ENCODE peak calls at places on chromosomes 4 and X, in four cellular contexts. Q is breast epithelium, G is IMR-90, S is H9. W is an unnamed sample.
A peak's percentile ranks its signal among the peaks of the same experiment; 100 is the strongest.

GRCh38 chr4:12586607-12587006 is 897.5 kb downstream of the RAB28 start:
- DNase-seq in G (no peak), Q (no peak), S (no peak), W (no peak)

GRCh38 chr4:181656748-181657147 is 586.5 kb upstream of the TENM3 start:
- DNase-seq in S (no peak), G (no peak), Q (no peak), W (no peak)

GRCh38 chr4:107721436-107722090 is 1.5 kb upstream of the PAPSS1 start:
- DNase-seq in Q (no peak), G (no peak), S (peak; percentile 75), W (peak; percentile 83)

GRCh38 chrX:48540015-48540350 is 469 bp downstream of the TBC1D25 start:
- DNase-seq in Q (peak; percentile 35), S (no peak), G (peak; percentile 14), W (no peak)

GRCh38 chrX:96752776-96753175 is 68.1 kb downstream of the DIAPH2 start:
- DNase-seq in G (no peak), Q (no peak), S (no peak), W (no peak)

GRCh38 chr4:17094209-17094608 is 195.8 kb upstream of the LDB2 start:
- DNase-seq in G (no peak), S (no peak), Q (no peak), W (no peak)

GRCh38 chr4:108601517-108601916 is 18.9 kb upstream of the RPL34 start:
- DNase-seq in S (no peak), Q (no peak), G (no peak), W (no peak)

GRCh38 chr4:140096483-140096861 is 57.5 kb downstream of the MAML3 start:
- DNase-seq in S (no peak), G (no peak), Q (no peak), W (no peak)

GRCh38 chr4:153514001-153514526 is 47.9 kb downstream of the TMEM131L start:
- DNase-seq in Q (no peak), G (peak; percentile 66), S (no peak), W (no peak)

DNA sequence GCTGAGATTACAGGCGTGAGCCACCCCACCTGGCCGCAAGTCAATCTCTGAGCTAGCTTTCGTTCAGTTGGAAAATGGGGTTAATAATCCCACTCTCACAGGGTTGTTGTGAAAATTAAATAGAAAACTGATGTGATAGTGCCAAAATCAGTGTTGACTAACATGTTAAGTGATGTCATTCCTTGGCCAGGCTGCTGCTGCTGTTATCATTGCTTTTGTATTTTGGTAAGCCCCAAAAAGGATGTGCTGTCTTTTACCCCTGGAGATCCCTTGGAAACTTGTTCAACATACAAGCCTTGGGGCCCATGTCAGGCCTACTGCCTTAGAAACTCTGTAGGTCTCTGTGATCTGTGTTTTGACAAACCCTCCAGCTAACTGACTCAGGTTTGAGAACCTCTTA is 106.3 kb downstream of the AFF1 start:
- DNase-seq in S (no peak), Q (no peak), G (peak; percentile 52), W (no peak)
- H3K4me1 ChIP-seq in S (peaks cover 12% of the 10 kb centered on the region), Q (peaks cover 3% of the 10 kb centered on the region), G (peaks cover 19% of the 10 kb centered on the region), W (peaks cover 23% of the 10 kb centered on the region)

DNA sequence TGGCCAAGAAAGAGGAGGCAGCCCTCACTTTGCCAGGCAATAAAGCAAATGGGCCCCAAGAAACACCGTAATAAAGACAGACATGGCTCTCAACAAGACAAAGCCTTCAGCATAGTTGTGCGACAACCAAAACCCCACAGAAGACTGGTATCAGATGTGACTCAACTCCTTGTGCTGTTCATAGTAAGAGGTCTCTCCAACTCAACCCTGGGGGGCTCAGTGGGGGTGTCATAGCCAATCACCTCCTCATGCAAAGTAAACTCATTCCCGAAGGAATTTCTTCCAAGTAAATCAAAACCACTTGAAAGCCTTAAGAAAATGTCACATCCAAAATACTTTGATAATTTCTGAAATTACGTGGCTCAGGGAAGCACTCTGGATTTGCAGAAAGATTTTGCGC is 137.2 kb downstream of the NSUN7 start:
- DNase-seq in S (no peak), Q (no peak), G (no peak), W (no peak)
- H3K27ac ChIP-seq in S (no peak overlapping the region), Q (peak overlapping the region; percentile 62), G (no peak overlapping the region), W (no peak overlapping the region)

GRCh38 chr4:184849184-184849583 is 23.4 kb upstream of the ACSL1 start:
- DNase-seq in Q (no peak), G (no peak), S (no peak), W (no peak)
- H3K4me1 ChIP-seq in Q (no peaks in the 10 kb centered on the region), G (peaks cover 2% of the 10 kb centered on the region), S (no peaks in the 10 kb centered on the region), W (no peaks in the 10 kb centered on the region)

GRCh38 chr4:166421556-166422156 is 548.6 kb downstream of the TLL1 start:
- DNase-seq in S (no peak), G (peak; percentile 2), Q (no peak), W (no peak)
- H3K27ac ChIP-seq in S (no peak overlapping the region), G (no peak overlapping the region), Q (no peak overlapping the region), W (no peak overlapping the region)

GRCh38 chrX:15391850-15392249 is 7.6 kb upstream of the VEGFD start:
- DNase-seq in G (no peak), S (peak; percentile 37), Q (no peak), W (peak; percentile 73)
- H3K4me1 ChIP-seq in G (no peaks in the 10 kb centered on the region), S (no peaks in the 10 kb centered on the region), Q (no peaks in the 10 kb centered on the region), W (no peaks in the 10 kb centered on the region)